ENCODE peak calls at places on chromosomes 11 and 22, in ten cellular contexts. C is heart right ventricle, B is GM13976, U is OCI-LY7, W is nephron progenitor cell, J is adrenal gland, G is stomach, Y is heart left ventricle, I is pancreas, A is sigmoid colon. P is an unnamed sample.

GRCh38 chr11:63663809-63664208 is 7.4 kb downstream of the ATL3 start:
- DNase-seq in C (no peak), I (no peak), B (no peak), J (no peak), Y (no peak), W (no peak), U (no peak), G (no peak), A (no peak), P (peak; percentile 70)

GRCh38 chr22:19878461-19879247 is 24.0 kb upstream of the GNB1L start:
- DNase-seq in G (no peak), W (no peak), I (no peak), A (peak; percentile 56), J (no peak), Y (peak; percentile 12), B (no peak), C (no peak), U (no peak), P (peak; percentile 71)

GRCh38 chr11:61627831-61628753 is 47.2 kb upstream of the SYT7 start:
- DNase-seq in U (peak; percentile 31), C (peak; percentile 77), B (peak; percentile 71), A (peak; percentile 85), I (peak; percentile 76), J (peak; percentile 74), G (peak; percentile 81), W (peak; percentile 80), Y (peak; percentile 75), P (peak; percentile 75)

GRCh38 chr11:88338223-88338661 is 706 bp upstream of the CTSC start:
- DNase-seq in W (peak; percentile 4), B (peak; percentile 41), G (peak; percentile 41), A (peak; percentile 77), J (peak; percentile 58), C (peak; percentile 14), Y (peak; percentile 61), U (peak; percentile 72), I (peak; percentile 50), P (peak; percentile 94)

GRCh38 chr11:2686360-2687222 is 13.2 kb downstream of the KCNQ1OT1 start:
- DNase-seq in G (no peak), J (peak; percentile 29), I (no peak), B (no peak), W (no peak), Y (no peak), C (no peak), A (peak; percentile 60), U (no peak), P (no peak)

GRCh38 chr11:103601230-103601846 is 435.1 kb upstream of the DDI1 start:
- DNase-seq in C (peak; percentile 11), U (peak; percentile 36), G (no peak), B (peak; percentile 28), A (no peak), Y (peak; percentile 22), I (peak; percentile 33), J (peak; percentile 67), W (peak; percentile 46), P (peak; percentile 75)

GRCh38 chr22:50305658-50306566 is 1.5 kb downstream of the PLXNB2 start:
- DNase-seq in J (peak; percentile 97), U (no peak), C (peak; percentile 88), G (peak; percentile 88), A (peak; percentile 93), I (peak; percentile 87), B (peak; percentile 76), Y (peak; percentile 90), W (peak; percentile 81), P (peak; percentile 98)

GRCh38 chr11:120622189-120622912 is 110.8 kb downstream of the GRIK4 start:
- DNase-seq in C (no peak), J (no peak), A (no peak), Y (peak; percentile 40), B (no peak), G (no peak), I (no peak), W (no peak), U (peak; percentile 43), P (peak; percentile 18)

GRCh38 chr11:86623736-86624135 is 48.7 kb downstream of the ME3 start:
- DNase-seq in U (no peak), C (no peak), I (no peak), Y (no peak), G (no peak), B (no peak), W (no peak), J (no peak), A (no peak), P (no peak)

GRCh38 chr22:42367980-42368378 is 64.2 kb downstream of the NFAM1 start:
- DNase-seq in A (peak; percentile 81), C (no peak), J (no peak), Y (peak; percentile 56), G (peak; percentile 33), U (no peak), B (no peak), W (no peak), I (peak; percentile 34), P (peak; percentile 28)

GRCh38 chr11:85682330-85683305 is 3.4 kb downstream of the CCDC89 start:
- DNase-seq in G (peak; percentile 35), W (no peak), U (no peak), A (peak; percentile 84), B (peak; percentile 83), C (peak; percentile 72), Y (peak; percentile 85), I (peak; percentile 50), J (peak; percentile 67), P (no peak)

GRCh38 chr11:12263141-12263693 is 114.2 kb upstream of the PARVA start:
- DNase-seq in J (no peak), W (no peak), G (no peak), Y (no peak), A (no peak), U (no peak), B (no peak), C (peak; percentile 49), I (no peak), P (no peak)

GRCh38 chr11:111387318-111387863 is 8.3 kb upstream of the POU2AF1 start:
- DNase-seq in A (peak; percentile 79), Y (no peak), U (no peak), C (no peak), W (no peak), B (no peak), I (peak; percentile 95), G (peak; percentile 95), J (peak; percentile 69), P (no peak)

GRCh38 chr22:29259253-29259899 is 8.4 kb downstream of the RHBDD3 start:
- DNase-seq in I (no peak), C (no peak), A (no peak), W (no peak), B (peak; percentile 37), G (no peak), J (no peak), Y (no peak), U (no peak), P (no peak)

GRCh38 chr11:15591112-15591537 is 476.4 kb downstream of the INSC start:
- DNase-seq in G (no peak), W (no peak), C (no peak), A (no peak), U (no peak), I (no peak), B (no peak), Y (peak; percentile 32), J (peak; percentile 28), P (no peak)
- TF ChIP-seq CTCF in G (no peak), W (no peak), C (no peak), A (no peak), U (no peak), I (no peak), B (no peak), Y (no peak), J (no peak), P (no peak)

GRCh38 chr11:134275188-134275533 is 1.0 kb upstream of the GLB1L3 start:
- DNase-seq in Y (no peak), G (no peak), U (no peak), J (no peak), I (no peak), A (no peak), C (no peak), B (no peak), W (no peak), P (no peak)

GRCh38 chr11:134277176-134278001 is 1.2 kb downstream of the GLB1L3 start:
- DNase-seq in A (no peak), U (no peak), B (no peak), C (no peak), Y (no peak), I (no peak), J (no peak), W (no peak), G (no peak), P (no peak)

GRCh38 chr11:134276396-134277175 is 407 bp downstream of the GLB1L3 start:
- DNase-seq in I (no peak), Y (no peak), J (no peak), C (no peak), W (peak; percentile 57), G (no peak), A (no peak), U (no peak), B (peak; percentile 49), P (no peak)

GRCh38 chr11:134273317-134273712 is 2.9 kb upstream of the GLB1L3 start:
- DNase-seq in W (no peak), B (no peak), A (no peak), C (no peak), J (no peak), G (no peak), I (no peak), Y (no peak), U (no peak), P (no peak)

GRCh38 chr11:134275534-134276395 is at the start of gene GLB1L3:
- DNase-seq in G (no peak), B (peak; percentile 83), I (no peak), U (no peak), Y (no peak), J (no peak), C (no peak), W (peak; percentile 71), A (no peak), P (no peak)
- TF ChIP-seq CTCF in G (no peak), B (peak; percentile 39), I (peak; percentile 25), U (no peak), Y (no peak), J (peak; percentile 14), C (peak; percentile 36), W (peak; percentile 36), A (peak; percentile 23), P (no peak)

GRCh38 chr22:49026476-49027121 is 801.1 kb downstream of the BRD1 start:
- DNase-seq in G (no peak), J (no peak), A (no peak), B (no peak), U (peak; percentile 14), Y (peak; percentile 21), W (no peak), I (no peak), C (no peak), P (no peak)
- TF ChIP-seq CTCF in G (no peak), J (no peak), A (no peak), B (no peak), U (peak; percentile 67), Y (no peak), W (peak; percentile 12), I (no peak), C (no peak), P (no peak)

GRCh38 chr11:34633990-34634725 is 13.3 kb downstream of the EHF start:
- DNase-seq in U (peak; percentile 36), B (peak; percentile 28), W (no peak), I (peak; percentile 41), J (no peak), Y (no peak), A (no peak), C (no peak), G (no peak), P (peak; percentile 52)
- TF ChIP-seq CTCF in U (no peak), B (no peak), W (no peak), I (no peak), J (no peak), Y (no peak), A (no peak), C (no peak), G (no peak), P (no peak)

P was measured in MCF 10A.